ENCODE peak calls at places on chromosomes 16 and 17, in eight cellular contexts. One of them, this sample, is unnamed.

GRCh38 chr17:10316986-10317834 is 55.6 kb downstream of the MYH13 start:
- DNase-seq in ascending aorta: peak; percentile 80
- DNase-seq in cardiac fibroblast: peak; percentile 69
- DNase-seq in HFF-Myc: peak; percentile 59
- DNase-seq in esophagus muscularis mucosa: no peak
- DNase-seq in bronchial epithelial cell: no peak
- DNase-seq in adrenal gland: peak; percentile 41
- DNase-seq in sigmoid colon: peak; percentile 84
- DNase-seq in this sample: no peak

GRCh38 chr17:29549169-29549935 is 17.5 kb downstream of the ABHD15 start:
- DNase-seq in ascending aorta: no peak
- DNase-seq in cardiac fibroblast: no peak
- DNase-seq in HFF-Myc: no peak
- DNase-seq in esophagus muscularis mucosa: no peak
- DNase-seq in bronchial epithelial cell: no peak
- DNase-seq in adrenal gland: no peak
- DNase-seq in sigmoid colon: no peak
- DNase-seq in this sample: no peak

GRCh38 chr17:39944393-39944711 is 16.8 kb downstream of the LRRC3C start:
- DNase-seq in ascending aorta: no peak
- DNase-seq in cardiac fibroblast: no peak
- DNase-seq in HFF-Myc: no peak
- DNase-seq in esophagus muscularis mucosa: no peak
- DNase-seq in bronchial epithelial cell: no peak
- DNase-seq in adrenal gland: no peak
- DNase-seq in sigmoid colon: no peak
- DNase-seq in this sample: no peak

GRCh38 chr17:82320956-82321927 is 3.8 kb upstream of the CD7 start:
- DNase-seq in ascending aorta: no peak
- DNase-seq in cardiac fibroblast: peak; percentile 32
- DNase-seq in HFF-Myc: no peak
- DNase-seq in esophagus muscularis mucosa: no peak
- DNase-seq in bronchial epithelial cell: no peak
- DNase-seq in adrenal gland: no peak
- DNase-seq in sigmoid colon: no peak
- DNase-seq in this sample: no peak

GRCh38 chr16:81521141-81521626 is 76.6 kb downstream of the CMIP start:
- DNase-seq in ascending aorta: no peak
- DNase-seq in cardiac fibroblast: no peak
- DNase-seq in HFF-Myc: no peak
- DNase-seq in esophagus muscularis mucosa: no peak
- DNase-seq in bronchial epithelial cell: no peak
- DNase-seq in adrenal gland: no peak
- DNase-seq in sigmoid colon: no peak
- DNase-seq in this sample: no peak

GRCh38 chr17:57875109-57876022 is 25.5 kb upstream of the MRPS23 start:
- DNase-seq in ascending aorta: peak; percentile 96
- DNase-seq in cardiac fibroblast: peak; percentile 98
- DNase-seq in HFF-Myc: peak; percentile 95
- DNase-seq in esophagus muscularis mucosa: no peak
- DNase-seq in bronchial epithelial cell: peak; percentile 91
- DNase-seq in adrenal gland: peak; percentile 83
- DNase-seq in sigmoid colon: peak; percentile 95
- DNase-seq in this sample: peak; percentile 75

GRCh38 chr16:22370038-22370541 is 4.3 kb downstream of the CDR2 start:
- DNase-seq in ascending aorta: no peak
- DNase-seq in cardiac fibroblast: peak; percentile 88
- DNase-seq in HFF-Myc: no peak
- DNase-seq in esophagus muscularis mucosa: no peak
- DNase-seq in bronchial epithelial cell: no peak
- DNase-seq in adrenal gland: no peak
- DNase-seq in sigmoid colon: no peak
- DNase-seq in this sample: no peak

GRCh38 chr17:2042355-2042929 is 620 bp downstream of the OVCA2 start:
- DNase-seq in ascending aorta: no peak
- DNase-seq in cardiac fibroblast: peak; percentile 44
- DNase-seq in HFF-Myc: no peak
- DNase-seq in esophagus muscularis mucosa: no peak
- DNase-seq in bronchial epithelial cell: no peak
- DNase-seq in adrenal gland: peak; percentile 39
- DNase-seq in sigmoid colon: no peak
- DNase-seq in this sample: no peak

GRCh38 chr16:78704421-78704820 is 605.0 kb downstream of the WWOX start:
- DNase-seq in ascending aorta: no peak
- DNase-seq in cardiac fibroblast: no peak
- DNase-seq in HFF-Myc: peak; percentile 4
- DNase-seq in esophagus muscularis mucosa: no peak
- DNase-seq in bronchial epithelial cell: no peak
- DNase-seq in adrenal gland: no peak
- DNase-seq in sigmoid colon: no peak
- DNase-seq in this sample: no peak

GRCh38 chr16:85392756-85393673 is 220.1 kb upstream of the GSE1 start:
- DNase-seq in ascending aorta: peak; percentile 53
- DNase-seq in cardiac fibroblast: no peak
- DNase-seq in HFF-Myc: no peak
- DNase-seq in esophagus muscularis mucosa: no peak
- DNase-seq in bronchial epithelial cell: no peak
- DNase-seq in adrenal gland: peak; percentile 16
- DNase-seq in sigmoid colon: peak; percentile 63
- DNase-seq in this sample: no peak

GRCh38 chr16:86679490-86679889 is 101.1 kb downstream of the FOXL1 start:
- DNase-seq in ascending aorta: peak; percentile 62
- DNase-seq in cardiac fibroblast: peak; percentile 20
- DNase-seq in HFF-Myc: no peak
- DNase-seq in esophagus muscularis mucosa: no peak
- DNase-seq in bronchial epithelial cell: no peak
- DNase-seq in adrenal gland: no peak
- DNase-seq in sigmoid colon: no peak
- DNase-seq in this sample: no peak

GRCh38 chr17:13638855-13639458 is 37.2 kb upstream of the HS3ST3A1 start:
- DNase-seq in ascending aorta: no peak
- DNase-seq in cardiac fibroblast: peak; percentile 28
- DNase-seq in HFF-Myc: no peak
- DNase-seq in esophagus muscularis mucosa: no peak
- DNase-seq in bronchial epithelial cell: peak; percentile 57
- DNase-seq in adrenal gland: no peak
- DNase-seq in sigmoid colon: no peak
- DNase-seq in this sample: no peak

GRCh38 chr17:1720856-1721386 is 3.6 kb upstream of the WDR81 start:
- DNase-seq in ascending aorta: no peak
- DNase-seq in cardiac fibroblast: peak; percentile 73
- DNase-seq in HFF-Myc: no peak
- DNase-seq in esophagus muscularis mucosa: no peak
- DNase-seq in bronchial epithelial cell: peak; percentile 65
- DNase-seq in adrenal gland: peak; percentile 72
- DNase-seq in sigmoid colon: peak; percentile 82
- DNase-seq in this sample: no peak

GRCh38 chr17:46136820-46137219 is 56.4 kb downstream of the KANSL1 start:
- DNase-seq in ascending aorta: no peak
- DNase-seq in cardiac fibroblast: no peak
- DNase-seq in HFF-Myc: no peak
- DNase-seq in esophagus muscularis mucosa: no peak
- DNase-seq in bronchial epithelial cell: no peak
- DNase-seq in adrenal gland: no peak
- DNase-seq in sigmoid colon: no peak
- DNase-seq in this sample: no peak

GRCh38 chr17:48002208-48002919 is 31.5 kb downstream of the CDK5RAP3 start:
- DNase-seq in ascending aorta: no peak
- DNase-seq in cardiac fibroblast: peak; percentile 83
- DNase-seq in HFF-Myc: peak; percentile 25
- DNase-seq in esophagus muscularis mucosa: no peak
- DNase-seq in bronchial epithelial cell: peak; percentile 73
- DNase-seq in adrenal gland: no peak
- DNase-seq in sigmoid colon: no peak
- DNase-seq in this sample: peak; percentile 69

GRCh38 chr16:65574311-65574966 is 452.6 kb upstream of the CDH11 start:
- DNase-seq in ascending aorta: no peak
- DNase-seq in cardiac fibroblast: no peak
- DNase-seq in HFF-Myc: no peak
- DNase-seq in esophagus muscularis mucosa: no peak
- DNase-seq in bronchial epithelial cell: no peak
- DNase-seq in adrenal gland: no peak
- DNase-seq in sigmoid colon: no peak
- DNase-seq in this sample: no peak

GRCh38 chr16:65576631-65577030 is 454.8 kb upstream of the CDH11 start:
- DNase-seq in ascending aorta: no peak
- DNase-seq in cardiac fibroblast: no peak
- DNase-seq in HFF-Myc: no peak
- DNase-seq in esophagus muscularis mucosa: no peak
- DNase-seq in bronchial epithelial cell: no peak
- DNase-seq in adrenal gland: no peak
- DNase-seq in sigmoid colon: no peak
- DNase-seq in this sample: no peak

GRCh38 chr16:65570261-65570660 is 448.4 kb upstream of the CDH11 start:
- DNase-seq in ascending aorta: no peak
- DNase-seq in cardiac fibroblast: peak; percentile 54
- DNase-seq in HFF-Myc: no peak
- DNase-seq in esophagus muscularis mucosa: no peak
- DNase-seq in bronchial epithelial cell: no peak
- DNase-seq in adrenal gland: no peak
- DNase-seq in sigmoid colon: no peak
- DNase-seq in this sample: no peak

GRCh38 chr16:65576139-65576538 is 454.3 kb upstream of the CDH11 start:
- DNase-seq in ascending aorta: no peak
- DNase-seq in cardiac fibroblast: no peak
- DNase-seq in HFF-Myc: no peak
- DNase-seq in esophagus muscularis mucosa: no peak
- DNase-seq in bronchial epithelial cell: no peak
- DNase-seq in adrenal gland: no peak
- DNase-seq in sigmoid colon: no peak
- DNase-seq in this sample: no peak

GRCh38 chr16:65572156-65572555 is 450.3 kb upstream of the CDH11 start:
- DNase-seq in ascending aorta: no peak
- DNase-seq in cardiac fibroblast: peak; percentile 88
- DNase-seq in HFF-Myc: peak; percentile 47
- DNase-seq in esophagus muscularis mucosa: no peak
- DNase-seq in bronchial epithelial cell: peak; percentile 86
- DNase-seq in adrenal gland: no peak
- DNase-seq in sigmoid colon: no peak
- DNase-seq in this sample: no peak
- TF ChIP-seq CTCF in ascending aorta: no peak
- TF ChIP-seq CTCF in cardiac fibroblast: peak; percentile 6
- TF ChIP-seq CTCF in HFF-Myc: no peak
- TF ChIP-seq CTCF in esophagus muscularis mucosa: no peak
- TF ChIP-seq CTCF in bronchial epithelial cell: no peak
- TF ChIP-seq CTCF in adrenal gland: no peak
- TF ChIP-seq CTCF in sigmoid colon: no peak
- TF ChIP-seq CTCF in this sample: no peak

GRCh38 chr17:77445908-77446535 is 305.3 kb downstream of the SEC14L1 start:
- DNase-seq in ascending aorta: no peak
- DNase-seq in cardiac fibroblast: no peak
- DNase-seq in HFF-Myc: no peak
- DNase-seq in esophagus muscularis mucosa: no peak
- DNase-seq in bronchial epithelial cell: no peak
- DNase-seq in adrenal gland: no peak
- DNase-seq in sigmoid colon: no peak
- DNase-seq in this sample: no peak
- H3K4me3 ChIP-seq in ascending aorta: no peak overlapping the region
- H3K4me3 ChIP-seq in cardiac fibroblast: no peak overlapping the region
- H3K4me3 ChIP-seq in HFF-Myc: no peak overlapping the region
- H3K4me3 ChIP-seq in esophagus muscularis mucosa: no peak overlapping the region
- H3K4me3 ChIP-seq in bronchial epithelial cell: no peak overlapping the region
- H3K4me3 ChIP-seq in adrenal gland: no peak overlapping the region
- H3K4me3 ChIP-seq in sigmoid colon: no peak overlapping the region
- H3K4me3 ChIP-seq in this sample: no peak overlapping the region

GRCh38 chr16:2472885-2473284 is 1.8 kb downstream of the NTN3 start:
- DNase-seq in ascending aorta: no peak
- DNase-seq in cardiac fibroblast: no peak
- DNase-seq in HFF-Myc: no peak
- DNase-seq in esophagus muscularis mucosa: no peak
- DNase-seq in bronchial epithelial cell: no peak
- DNase-seq in adrenal gland: no peak
- DNase-seq in sigmoid colon: no peak
- DNase-seq in this sample: no peak

GRCh38 chr16:2473425-2473926 is 1.5 kb upstream of the TBC1D24 start:
- DNase-seq in ascending aorta: no peak
- DNase-seq in cardiac fibroblast: no peak
- DNase-seq in HFF-Myc: no peak
- DNase-seq in esophagus muscularis mucosa: no peak
- DNase-seq in bronchial epithelial cell: no peak
- DNase-seq in adrenal gland: peak; percentile 36
- DNase-seq in sigmoid colon: no peak
- DNase-seq in this sample: no peak

GRCh38 chr16:2475413-2476344 is 752 bp downstream of the TBC1D24 start:
- DNase-seq in ascending aorta: no peak
- DNase-seq in cardiac fibroblast: no peak
- DNase-seq in HFF-Myc: no peak
- DNase-seq in esophagus muscularis mucosa: no peak
- DNase-seq in bronchial epithelial cell: no peak
- DNase-seq in adrenal gland: no peak
- DNase-seq in sigmoid colon: no peak
- DNase-seq in this sample: no peak

GRCh38 chr16:2474877-2475412 is at the start of gene TBC1D24:
- DNase-seq in ascending aorta: peak; percentile 89
- DNase-seq in cardiac fibroblast: peak; percentile 76
- DNase-seq in HFF-Myc: no peak
- DNase-seq in esophagus muscularis mucosa: no peak
- DNase-seq in bronchial epithelial cell: peak; percentile 57
- DNase-seq in adrenal gland: peak; percentile 91
- DNase-seq in sigmoid colon: peak; percentile 92
- DNase-seq in this sample: no peak

GRCh38 chr16:2473999-2474876 is 689 bp upstream of the TBC1D24 start:
- DNase-seq in ascending aorta: no peak
- DNase-seq in cardiac fibroblast: peak; percentile 28
- DNase-seq in HFF-Myc: no peak
- DNase-seq in esophagus muscularis mucosa: no peak
- DNase-seq in bronchial epithelial cell: no peak
- DNase-seq in adrenal gland: peak; percentile 56
- DNase-seq in sigmoid colon: no peak
- DNase-seq in this sample: no peak
- TF ChIP-seq CTCF in ascending aorta: no peak
- TF ChIP-seq CTCF in cardiac fibroblast: no peak
- TF ChIP-seq CTCF in HFF-Myc: no peak
- TF ChIP-seq CTCF in esophagus muscularis mucosa: peak; percentile 53
- TF ChIP-seq CTCF in bronchial epithelial cell: peak; percentile 44
- TF ChIP-seq CTCF in adrenal gland: no peak
- TF ChIP-seq CTCF in sigmoid colon: peak; percentile 32
- TF ChIP-seq CTCF in this sample: peak; percentile 28

GRCh38 chr16:89445166-89445565 is 45.2 kb downstream of the ANKRD11 start:
- DNase-seq in ascending aorta: no peak
- DNase-seq in cardiac fibroblast: no peak
- DNase-seq in HFF-Myc: no peak
- DNase-seq in esophagus muscularis mucosa: no peak
- DNase-seq in bronchial epithelial cell: no peak
- DNase-seq in adrenal gland: no peak
- DNase-seq in sigmoid colon: no peak
- DNase-seq in this sample: no peak

GRCh38 chr16:89444151-89444723 is 46.1 kb downstream of the ANKRD11 start:
- DNase-seq in ascending aorta: no peak
- DNase-seq in cardiac fibroblast: no peak
- DNase-seq in HFF-Myc: no peak
- DNase-seq in esophagus muscularis mucosa: no peak
- DNase-seq in bronchial epithelial cell: no peak
- DNase-seq in adrenal gland: no peak
- DNase-seq in sigmoid colon: no peak
- DNase-seq in this sample: no peak

GRCh38 chr16:89443727-89444084 is 46.7 kb downstream of the ANKRD11 start:
- DNase-seq in ascending aorta: no peak
- DNase-seq in cardiac fibroblast: no peak
- DNase-seq in HFF-Myc: no peak
- DNase-seq in esophagus muscularis mucosa: no peak
- DNase-seq in bronchial epithelial cell: no peak
- DNase-seq in adrenal gland: no peak
- DNase-seq in sigmoid colon: no peak
- DNase-seq in this sample: no peak

GRCh38 chr16:89442588-89442987 is 47.8 kb downstream of the ANKRD11 start:
- DNase-seq in ascending aorta: no peak
- DNase-seq in cardiac fibroblast: no peak
- DNase-seq in HFF-Myc: no peak
- DNase-seq in esophagus muscularis mucosa: no peak
- DNase-seq in bronchial epithelial cell: no peak
- DNase-seq in adrenal gland: no peak
- DNase-seq in sigmoid colon: no peak
- DNase-seq in this sample: no peak

GRCh38 chr16:89442990-89443726 is 47.2 kb downstream of the ANKRD11 start:
- DNase-seq in ascending aorta: peak; percentile 72
- DNase-seq in cardiac fibroblast: peak; percentile 73
- DNase-seq in HFF-Myc: no peak
- DNase-seq in esophagus muscularis mucosa: no peak
- DNase-seq in bronchial epithelial cell: peak; percentile 95
- DNase-seq in adrenal gland: no peak
- DNase-seq in sigmoid colon: peak; percentile 77
- DNase-seq in this sample: no peak
- H3K4me3 ChIP-seq in ascending aorta: no peak overlapping the region
- H3K4me3 ChIP-seq in cardiac fibroblast: no peak overlapping the region
- H3K4me3 ChIP-seq in HFF-Myc: no peak overlapping the region
- H3K4me3 ChIP-seq in esophagus muscularis mucosa: no peak overlapping the region
- H3K4me3 ChIP-seq in bronchial epithelial cell: no peak overlapping the region
- H3K4me3 ChIP-seq in adrenal gland: no peak overlapping the region
- H3K4me3 ChIP-seq in sigmoid colon: peak overlapping the region; percentile 2
- H3K4me3 ChIP-seq in this sample: no peak overlapping the region

This sample was measured in epithelial cell of proximal tubule.